ENCODE peak calls at places on chromosomes 5 and 9, in nine cellular contexts. One of them, this sample, is unnamed.

GRCh38 chr5:150544606-150545219 is 36.8 kb downstream of the NDST1 start:
- DNase-seq in adrenal gland: peak; percentile 85
- DNase-seq in CD8-positive, alpha-beta T cell: peak; percentile 64
- DNase-seq in kidney: no peak
- DNase-seq in heart right ventricle: peak; percentile 78
- DNase-seq in bronchial epithelial cell: peak; percentile 48
- DNase-seq in sigmoid colon: peak; percentile 80
- DNase-seq in spleen: peak; percentile 91
- DNase-seq in endodermal cell: peak; percentile 96
- DNase-seq in this sample: peak; percentile 68

GRCh38 chr9:15670246-15670645 is 117.4 kb downstream of the CCDC171 start:
- DNase-seq in endodermal cell: no peak
- DNase-seq in bronchial epithelial cell: no peak
- DNase-seq in CD8-positive, alpha-beta T cell: no peak
- DNase-seq in sigmoid colon: no peak
- DNase-seq in kidney: no peak
- DNase-seq in heart right ventricle: no peak
- DNase-seq in adrenal gland: no peak
- DNase-seq in spleen: no peak
- DNase-seq in this sample: no peak

GRCh38 chr5:57804500-57804899 is 321.9 kb upstream of the ACTBL2 start:
- DNase-seq in CD8-positive, alpha-beta T cell: no peak
- DNase-seq in adrenal gland: no peak
- DNase-seq in spleen: no peak
- DNase-seq in bronchial epithelial cell: no peak
- DNase-seq in endodermal cell: no peak
- DNase-seq in kidney: no peak
- DNase-seq in heart right ventricle: no peak
- DNase-seq in sigmoid colon: no peak
- DNase-seq in this sample: no peak

GRCh38 chr9:101486693-101487442 is 46.8 kb upstream of the RNF20 start:
- DNase-seq in spleen: peak; percentile 74
- DNase-seq in adrenal gland: peak; percentile 68
- DNase-seq in CD8-positive, alpha-beta T cell: no peak
- DNase-seq in sigmoid colon: peak; percentile 67
- DNase-seq in endodermal cell: peak; percentile 93
- DNase-seq in bronchial epithelial cell: peak; percentile 59
- DNase-seq in heart right ventricle: peak; percentile 60
- DNase-seq in kidney: peak; percentile 87
- DNase-seq in this sample: peak; percentile 71

GRCh38 chr5:175696855-175697198 is 39.0 kb downstream of the HRH2 start:
- DNase-seq in kidney: no peak
- DNase-seq in adrenal gland: no peak
- DNase-seq in spleen: no peak
- DNase-seq in endodermal cell: no peak
- DNase-seq in bronchial epithelial cell: no peak
- DNase-seq in CD8-positive, alpha-beta T cell: no peak
- DNase-seq in heart right ventricle: no peak
- DNase-seq in sigmoid colon: no peak
- DNase-seq in this sample: no peak

GRCh38 chr5:6387970-6388369 is 9.6 kb upstream of the MED10 start:
- DNase-seq in heart right ventricle: no peak
- DNase-seq in kidney: no peak
- DNase-seq in CD8-positive, alpha-beta T cell: no peak
- DNase-seq in spleen: no peak
- DNase-seq in endodermal cell: no peak
- DNase-seq in bronchial epithelial cell: no peak
- DNase-seq in sigmoid colon: no peak
- DNase-seq in adrenal gland: no peak
- DNase-seq in this sample: no peak

GRCh38 chr9:111922324-111923013 is 25.9 kb downstream of the UGCG start:
- DNase-seq in kidney: no peak
- DNase-seq in heart right ventricle: no peak
- DNase-seq in CD8-positive, alpha-beta T cell: no peak
- DNase-seq in bronchial epithelial cell: no peak
- DNase-seq in endodermal cell: no peak
- DNase-seq in adrenal gland: no peak
- DNase-seq in spleen: no peak
- DNase-seq in sigmoid colon: no peak
- DNase-seq in this sample: no peak

GRCh38 chr5:148972958-148973357 is 89.9 kb downstream of the SH3TC2 start:
- DNase-seq in endodermal cell: no peak
- DNase-seq in CD8-positive, alpha-beta T cell: no peak
- DNase-seq in sigmoid colon: peak; percentile 71
- DNase-seq in adrenal gland: peak; percentile 32
- DNase-seq in bronchial epithelial cell: peak; percentile 94
- DNase-seq in heart right ventricle: no peak
- DNase-seq in kidney: no peak
- DNase-seq in spleen: no peak
- DNase-seq in this sample: peak; percentile 90

GRCh38 chr5:155027993-155028629 is 14.6 kb downstream of the KIF4B start:
- DNase-seq in spleen: no peak
- DNase-seq in sigmoid colon: no peak
- DNase-seq in kidney: no peak
- DNase-seq in adrenal gland: no peak
- DNase-seq in heart right ventricle: no peak
- DNase-seq in CD8-positive, alpha-beta T cell: no peak
- DNase-seq in bronchial epithelial cell: peak; percentile 30
- DNase-seq in endodermal cell: peak; percentile 64
- DNase-seq in this sample: peak; percentile 55

GRCh38 chr9:108609227-108609894 is 246.4 kb downstream of the ACTL7B start:
- DNase-seq in sigmoid colon: no peak
- DNase-seq in bronchial epithelial cell: peak; percentile 65
- DNase-seq in CD8-positive, alpha-beta T cell: no peak
- DNase-seq in endodermal cell: no peak
- DNase-seq in heart right ventricle: no peak
- DNase-seq in kidney: no peak
- DNase-seq in spleen: no peak
- DNase-seq in adrenal gland: no peak
- DNase-seq in this sample: peak; percentile 82

GRCh38 chr9:6968271-6968670 is 210.5 kb downstream of the KDM4C start:
- DNase-seq in heart right ventricle: no peak
- DNase-seq in CD8-positive, alpha-beta T cell: no peak
- DNase-seq in kidney: no peak
- DNase-seq in adrenal gland: no peak
- DNase-seq in spleen: no peak
- DNase-seq in sigmoid colon: no peak
- DNase-seq in bronchial epithelial cell: no peak
- DNase-seq in endodermal cell: no peak
- DNase-seq in this sample: no peak

GRCh38 chr5:153516503-153516902 is 26.0 kb downstream of the GRIA1 start:
- DNase-seq in endodermal cell: no peak
- DNase-seq in spleen: no peak
- DNase-seq in sigmoid colon: no peak
- DNase-seq in bronchial epithelial cell: no peak
- DNase-seq in heart right ventricle: no peak
- DNase-seq in CD8-positive, alpha-beta T cell: no peak
- DNase-seq in adrenal gland: no peak
- DNase-seq in kidney: no peak
- DNase-seq in this sample: no peak

GRCh38 chr5:149200355-149200754 is 59.1 kb downstream of the ABLIM3 start:
- DNase-seq in adrenal gland: no peak
- DNase-seq in bronchial epithelial cell: no peak
- DNase-seq in endodermal cell: no peak
- DNase-seq in spleen: no peak
- DNase-seq in sigmoid colon: no peak
- DNase-seq in heart right ventricle: no peak
- DNase-seq in CD8-positive, alpha-beta T cell: no peak
- DNase-seq in kidney: no peak
- DNase-seq in this sample: no peak

GRCh38 chr5:174514983-174515394 is 209.4 kb upstream of the MSX2 start:
- DNase-seq in endodermal cell: no peak
- DNase-seq in CD8-positive, alpha-beta T cell: no peak
- DNase-seq in kidney: no peak
- DNase-seq in sigmoid colon: no peak
- DNase-seq in heart right ventricle: no peak
- DNase-seq in adrenal gland: no peak
- DNase-seq in bronchial epithelial cell: no peak
- DNase-seq in spleen: no peak
- DNase-seq in this sample: no peak

GRCh38 chr9:76379494-76379893 is 14.7 kb downstream of the RFK start:
- DNase-seq in adrenal gland: no peak
- DNase-seq in heart right ventricle: no peak
- DNase-seq in bronchial epithelial cell: peak; percentile 98
- DNase-seq in endodermal cell: no peak
- DNase-seq in sigmoid colon: no peak
- DNase-seq in kidney: no peak
- DNase-seq in spleen: no peak
- DNase-seq in CD8-positive, alpha-beta T cell: no peak
- DNase-seq in this sample: peak; percentile 97

GRCh38 chr5:77960305-77960704 is 184.2 kb upstream of the TBCA start:
- DNase-seq in spleen: no peak
- DNase-seq in CD8-positive, alpha-beta T cell: no peak
- DNase-seq in endodermal cell: no peak
- DNase-seq in adrenal gland: no peak
- DNase-seq in heart right ventricle: no peak
- DNase-seq in sigmoid colon: no peak
- DNase-seq in bronchial epithelial cell: no peak
- DNase-seq in kidney: no peak
- DNase-seq in this sample: no peak

GRCh38 chr5:10461041-10461440 is 19.4 kb downstream of the ROPN1L start:
- DNase-seq in adrenal gland: no peak
- DNase-seq in heart right ventricle: no peak
- DNase-seq in CD8-positive, alpha-beta T cell: no peak
- DNase-seq in bronchial epithelial cell: no peak
- DNase-seq in sigmoid colon: no peak
- DNase-seq in spleen: peak; percentile 51
- DNase-seq in endodermal cell: no peak
- DNase-seq in kidney: no peak
- DNase-seq in this sample: no peak

DNA sequence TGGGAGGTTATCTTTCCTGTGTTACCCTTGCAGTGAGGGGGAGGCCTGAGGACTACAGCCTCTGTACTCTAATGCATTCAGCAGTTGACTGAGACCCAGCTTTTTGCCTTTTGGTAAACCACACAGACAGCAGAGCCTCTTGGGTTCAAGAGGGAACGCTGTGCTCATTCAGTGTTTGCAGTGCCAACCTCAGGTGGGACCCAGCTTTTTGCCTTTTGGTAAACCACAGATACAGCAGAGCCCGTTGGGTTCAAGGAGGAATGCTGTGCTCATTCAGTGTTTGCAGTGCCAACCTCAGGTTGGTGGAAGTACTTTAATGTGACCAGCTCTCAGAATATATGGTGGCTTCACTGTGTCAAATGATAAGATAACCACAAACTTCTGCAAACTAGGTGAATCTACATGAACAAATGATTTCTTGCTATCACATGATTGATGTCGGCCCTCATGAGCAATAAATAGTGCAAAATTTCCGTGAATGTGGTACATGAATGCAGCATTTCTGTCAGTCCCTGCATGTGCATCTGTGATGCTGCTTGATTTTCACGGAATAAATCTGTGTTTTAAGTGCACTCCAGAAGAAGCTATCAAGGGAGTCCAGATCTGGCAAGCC is 1.7 kb downstream of the IQGAP2 start:
- DNase-seq in endodermal cell: peak; percentile 26
- DNase-seq in heart right ventricle: no peak
- DNase-seq in adrenal gland: no peak
- DNase-seq in CD8-positive, alpha-beta T cell: no peak
- DNase-seq in kidney: no peak
- DNase-seq in spleen: no peak
- DNase-seq in sigmoid colon: no peak
- DNase-seq in bronchial epithelial cell: no peak
- DNase-seq in this sample: no peak
- H3K4me3 ChIP-seq in endodermal cell: no peak overlapping the region
- H3K4me3 ChIP-seq in heart right ventricle: no peak overlapping the region
- H3K4me3 ChIP-seq in adrenal gland: peak overlapping the region; percentile 91
- H3K4me3 ChIP-seq in CD8-positive, alpha-beta T cell: peak overlapping the region; percentile 77
- H3K4me3 ChIP-seq in kidney: peak overlapping the region; percentile 78
- H3K4me3 ChIP-seq in spleen: peak overlapping the region; percentile 85
- H3K4me3 ChIP-seq in sigmoid colon: peak overlapping the region; percentile 62
- H3K4me3 ChIP-seq in bronchial epithelial cell: no peak overlapping the region
- H3K4me3 ChIP-seq in this sample: no peak overlapping the region

GRCh38 chr5:318341-318897 is 3.1 kb upstream of the AHRR start:
- DNase-seq in spleen: no peak
- DNase-seq in sigmoid colon: no peak
- DNase-seq in bronchial epithelial cell: no peak
- DNase-seq in endodermal cell: no peak
- DNase-seq in kidney: no peak
- DNase-seq in adrenal gland: no peak
- DNase-seq in CD8-positive, alpha-beta T cell: no peak
- DNase-seq in heart right ventricle: no peak
- DNase-seq in this sample: peak; percentile 27
- TF ChIP-seq CTCF in spleen: no peak
- TF ChIP-seq CTCF in sigmoid colon: no peak
- TF ChIP-seq CTCF in bronchial epithelial cell: no peak
- TF ChIP-seq CTCF in endodermal cell: peak; percentile 36
- TF ChIP-seq CTCF in kidney: no peak
- TF ChIP-seq CTCF in adrenal gland: no peak
- TF ChIP-seq CTCF in CD8-positive, alpha-beta T cell: no peak
- TF ChIP-seq CTCF in heart right ventricle: no peak
- TF ChIP-seq CTCF in this sample: no peak

DNA sequence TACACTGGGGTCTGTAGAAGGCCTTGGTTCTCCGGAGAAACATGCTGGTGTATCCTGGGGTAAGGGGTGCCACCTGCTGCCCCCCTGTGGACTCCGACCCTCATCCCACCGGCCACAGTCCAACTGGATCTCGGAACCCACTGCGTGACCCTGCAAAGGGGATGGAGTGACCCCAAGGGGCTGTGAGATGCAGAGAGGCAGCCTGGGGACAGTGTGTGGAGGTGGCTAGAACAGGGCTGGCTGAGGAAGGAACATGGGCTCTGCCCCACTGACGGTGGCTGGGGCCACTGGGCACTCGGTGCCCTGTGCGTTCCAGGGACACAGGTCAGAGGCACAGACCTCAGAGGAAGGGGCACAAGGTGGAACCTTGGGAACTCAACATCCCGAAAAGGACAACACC is 2.3 kb downstream of the NACC2 start:
- DNase-seq in bronchial epithelial cell: no peak
- DNase-seq in endodermal cell: no peak
- DNase-seq in CD8-positive, alpha-beta T cell: no peak
- DNase-seq in kidney: peak; percentile 66
- DNase-seq in sigmoid colon: no peak
- DNase-seq in heart right ventricle: peak; percentile 14
- DNase-seq in adrenal gland: peak; percentile 6
- DNase-seq in spleen: no peak
- DNase-seq in this sample: no peak
- H3K4me3 ChIP-seq in bronchial epithelial cell: no peak overlapping the region
- H3K4me3 ChIP-seq in endodermal cell: no peak overlapping the region
- H3K4me3 ChIP-seq in CD8-positive, alpha-beta T cell: no peak overlapping the region
- H3K4me3 ChIP-seq in kidney: peak overlapping the region; percentile 65
- H3K4me3 ChIP-seq in sigmoid colon: peak overlapping the region; percentile 95
- H3K4me3 ChIP-seq in heart right ventricle: no peak overlapping the region
- H3K4me3 ChIP-seq in adrenal gland: peak overlapping the region; percentile 92
- H3K4me3 ChIP-seq in spleen: peak overlapping the region; percentile 85
- H3K4me3 ChIP-seq in this sample: no peak overlapping the region

DNA sequence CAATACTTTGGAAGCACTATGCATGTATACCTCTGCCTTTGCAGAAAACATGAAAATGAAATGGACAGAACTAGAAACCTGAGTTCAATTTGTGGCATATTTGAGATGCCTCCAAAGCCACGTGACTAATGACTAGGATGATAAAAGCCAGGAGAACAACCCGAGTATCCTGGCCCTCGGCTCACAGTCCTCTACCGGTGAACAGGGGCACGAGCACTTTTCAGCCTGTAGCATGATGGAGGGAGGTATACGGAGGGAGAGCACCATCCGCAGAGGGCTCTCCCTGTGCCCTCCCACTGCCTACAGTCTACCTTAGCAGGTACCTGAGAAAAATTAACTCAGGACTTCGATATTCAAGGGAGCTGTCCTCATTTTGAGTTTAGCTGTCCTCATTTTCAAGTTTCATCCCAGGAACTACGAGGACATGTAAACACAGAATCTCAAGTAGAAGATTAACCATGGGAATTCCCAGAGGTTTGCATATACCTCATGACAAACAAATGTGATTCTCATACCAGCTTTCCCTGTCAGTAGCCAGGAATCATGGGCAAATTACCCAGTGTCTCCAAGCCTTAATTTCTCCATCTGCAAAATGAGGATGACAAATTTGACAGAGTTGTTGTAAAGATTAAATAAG is 249.3 kb downstream of the DNAH5 start:
- DNase-seq in sigmoid colon: no peak
- DNase-seq in adrenal gland: no peak
- DNase-seq in bronchial epithelial cell: no peak
- DNase-seq in CD8-positive, alpha-beta T cell: no peak
- DNase-seq in kidney: no peak
- DNase-seq in heart right ventricle: no peak
- DNase-seq in spleen: no peak
- DNase-seq in endodermal cell: no peak
- DNase-seq in this sample: no peak
- TF ChIP-seq CTCF in sigmoid colon: no peak
- TF ChIP-seq CTCF in adrenal gland: no peak
- TF ChIP-seq CTCF in bronchial epithelial cell: no peak
- TF ChIP-seq CTCF in CD8-positive, alpha-beta T cell: no peak
- TF ChIP-seq CTCF in kidney: no peak
- TF ChIP-seq CTCF in heart right ventricle: no peak
- TF ChIP-seq CTCF in spleen: no peak
- TF ChIP-seq CTCF in endodermal cell: peak; percentile 19
- TF ChIP-seq CTCF in this sample: no peak

This sample was measured in epithelial cell of esophagus.